ENCODE peak calls at places on chromosomes 3 and 15, in seven cellular contexts. One of them, this sample, is unnamed. For H3K4me1, the result is how much of the 10 kb centered on the place peaks cover.

GRCh38 chr15:61216519-61216918 is 12.6 kb downstream of the RORA start:
- DNase-seq in pancreas: no peak
- DNase-seq in Peyer's patch: no peak
- DNase-seq in upper lobe of right lung: no peak
- DNase-seq in fibroblast of lung: no peak
- DNase-seq in cardiac muscle cell: no peak
- DNase-seq in aorta: no peak
- DNase-seq in this sample: no peak

GRCh38 chr3:47239929-47240328 is 42.7 kb downstream of the KIF9 start:
- DNase-seq in fibroblast of lung: no peak
- DNase-seq in cardiac muscle cell: no peak
- DNase-seq in Peyer's patch: no peak
- DNase-seq in pancreas: no peak
- DNase-seq in aorta: peak
- DNase-seq in upper lobe of right lung: peak
- DNase-seq in this sample: peak

GRCh38 chr3:106120334-106120733 is 251.5 kb upstream of the CBLB start:
- DNase-seq in pancreas: no peak
- DNase-seq in Peyer's patch: no peak
- DNase-seq in cardiac muscle cell: no peak
- DNase-seq in fibroblast of lung: peak
- DNase-seq in aorta: no peak
- DNase-seq in upper lobe of right lung: no peak
- DNase-seq in this sample: no peak

GRCh38 chr15:59315914-59316428 is 56.7 kb downstream of the MYO1E start:
- DNase-seq in fibroblast of lung: no peak
- DNase-seq in upper lobe of right lung: no peak
- DNase-seq in cardiac muscle cell: peak
- DNase-seq in Peyer's patch: no peak
- DNase-seq in pancreas: peak
- DNase-seq in aorta: no peak
- DNase-seq in this sample: no peak

GRCh38 chr15:90213818-90214204 is 12.7 kb downstream of the SEMA4B start:
- DNase-seq in aorta: no peak
- DNase-seq in upper lobe of right lung: no peak
- DNase-seq in Peyer's patch: peak
- DNase-seq in cardiac muscle cell: peak
- DNase-seq in fibroblast of lung: no peak
- DNase-seq in pancreas: no peak
- DNase-seq in this sample: no peak

GRCh38 chr15:49383266-49383665 is 39.8 kb upstream of the FGF7 start:
- DNase-seq in fibroblast of lung: peak
- DNase-seq in upper lobe of right lung: no peak
- DNase-seq in cardiac muscle cell: no peak
- DNase-seq in Peyer's patch: no peak
- DNase-seq in aorta: no peak
- DNase-seq in pancreas: no peak
- DNase-seq in this sample: no peak

GRCh38 chr3:55723653-55724406 is 236.7 kb upstream of the WNT5A start:
- DNase-seq in cardiac muscle cell: no peak
- DNase-seq in upper lobe of right lung: no peak
- DNase-seq in aorta: no peak
- DNase-seq in fibroblast of lung: no peak
- DNase-seq in pancreas: no peak
- DNase-seq in Peyer's patch: no peak
- DNase-seq in this sample: no peak

GRCh38 chr3:43559961-43560360 is 61.9 kb downstream of the ANO10 start:
- DNase-seq in aorta: no peak
- DNase-seq in fibroblast of lung: no peak
- DNase-seq in pancreas: no peak
- DNase-seq in cardiac muscle cell: peak
- DNase-seq in upper lobe of right lung: no peak
- DNase-seq in Peyer's patch: no peak
- DNase-seq in this sample: no peak

GRCh38 chr15:66496951-66497501 is 536 bp downstream of the SNAPC5 start:
- DNase-seq in upper lobe of right lung: no peak
- DNase-seq in aorta: no peak
- DNase-seq in fibroblast of lung: no peak
- DNase-seq in cardiac muscle cell: no peak
- DNase-seq in Peyer's patch: no peak
- DNase-seq in pancreas: no peak
- DNase-seq in this sample: no peak

GRCh38 chr3:132253262-132253878 is 63.8 kb upstream of the ACP3 start:
- DNase-seq in pancreas: peak
- DNase-seq in cardiac muscle cell: peak
- DNase-seq in upper lobe of right lung: no peak
- DNase-seq in aorta: no peak
- DNase-seq in fibroblast of lung: peak
- DNase-seq in Peyer's patch: peak
- DNase-seq in this sample: no peak

GRCh38 chr3:160544837-160545236 is 20.5 kb downstream of the KPNA4 start:
- DNase-seq in pancreas: no peak
- DNase-seq in aorta: no peak
- DNase-seq in fibroblast of lung: peak
- DNase-seq in cardiac muscle cell: no peak
- DNase-seq in Peyer's patch: no peak
- DNase-seq in upper lobe of right lung: no peak
- DNase-seq in this sample: no peak

GRCh38 chr3:167710552-167710951 is 24.1 kb downstream of the PDCD10 start:
- DNase-seq in upper lobe of right lung: no peak
- DNase-seq in fibroblast of lung: no peak
- DNase-seq in aorta: no peak
- DNase-seq in Peyer's patch: no peak
- DNase-seq in pancreas: no peak
- DNase-seq in cardiac muscle cell: no peak
- DNase-seq in this sample: no peak

GRCh38 chr3:126119008-126119675 is 35.2 kb upstream of the SLC41A3 start:
- DNase-seq in aorta: no peak
- DNase-seq in fibroblast of lung: no peak
- DNase-seq in cardiac muscle cell: no peak
- DNase-seq in pancreas: peak
- DNase-seq in upper lobe of right lung: no peak
- DNase-seq in Peyer's patch: peak
- DNase-seq in this sample: no peak

GRCh38 chr3:138271189-138271794 is 58.4 kb downstream of the NME9 start:
- DNase-seq in upper lobe of right lung: no peak
- DNase-seq in pancreas: no peak
- DNase-seq in Peyer's patch: no peak
- DNase-seq in aorta: no peak
- DNase-seq in fibroblast of lung: no peak
- DNase-seq in cardiac muscle cell: no peak
- DNase-seq in this sample: no peak

GRCh38 chr3:171349392-171349791 is 110.8 kb downstream of the TNIK start:
- DNase-seq in fibroblast of lung: no peak
- DNase-seq in Peyer's patch: no peak
- DNase-seq in cardiac muscle cell: no peak
- DNase-seq in pancreas: no peak
- DNase-seq in aorta: no peak
- DNase-seq in upper lobe of right lung: no peak
- DNase-seq in this sample: no peak

GRCh38 chr3:77446084-77446483 is 406.2 kb downstream of the ROBO2 start:
- DNase-seq in cardiac muscle cell: no peak
- DNase-seq in aorta: no peak
- DNase-seq in pancreas: no peak
- DNase-seq in upper lobe of right lung: no peak
- DNase-seq in fibroblast of lung: no peak
- DNase-seq in Peyer's patch: no peak
- DNase-seq in this sample: no peak

GRCh38 chr15:44246521-44247268 is 41.8 kb upstream of the GOLM2 start:
- DNase-seq in fibroblast of lung: no peak
- DNase-seq in cardiac muscle cell: no peak
- DNase-seq in pancreas: no peak
- DNase-seq in upper lobe of right lung: no peak
- DNase-seq in Peyer's patch: no peak
- DNase-seq in aorta: no peak
- DNase-seq in this sample: no peak

GRCh38 chr3:124599779-124600693 is 130.2 kb upstream of the UMPS start:
- DNase-seq in fibroblast of lung: peak
- DNase-seq in cardiac muscle cell: peak
- DNase-seq in Peyer's patch: peak
- DNase-seq in pancreas: no peak
- DNase-seq in upper lobe of right lung: no peak
- DNase-seq in aorta: no peak
- DNase-seq in this sample: no peak

GRCh38 chr15:25171856-25172687 is 217.3 kb downstream of the SNRPN start:
- DNase-seq in pancreas: peak
- DNase-seq in Peyer's patch: peak
- DNase-seq in cardiac muscle cell: no peak
- DNase-seq in fibroblast of lung: no peak
- DNase-seq in upper lobe of right lung: peak
- DNase-seq in aorta: peak
- DNase-seq in this sample: peak

GRCh38 chr15:34813446-34814190 is 18.3 kb upstream of the ACTC1 start:
- DNase-seq in fibroblast of lung: no peak
- DNase-seq in upper lobe of right lung: no peak
- DNase-seq in Peyer's patch: no peak
- DNase-seq in aorta: no peak
- DNase-seq in cardiac muscle cell: peak
- DNase-seq in pancreas: no peak
- DNase-seq in this sample: no peak

GRCh38 chr15:48414015-48414414 is 82.8 kb downstream of the DUT start:
- DNase-seq in fibroblast of lung: peak
- DNase-seq in aorta: no peak
- DNase-seq in Peyer's patch: no peak
- DNase-seq in pancreas: no peak
- DNase-seq in upper lobe of right lung: no peak
- DNase-seq in cardiac muscle cell: no peak
- DNase-seq in this sample: no peak

GRCh38 chr3:197950661-197951029 is 655 bp downstream of the RPL35A start:
- DNase-seq in upper lobe of right lung: no peak
- DNase-seq in aorta: no peak
- DNase-seq in cardiac muscle cell: no peak
- DNase-seq in pancreas: no peak
- DNase-seq in fibroblast of lung: no peak
- DNase-seq in Peyer's patch: no peak
- DNase-seq in this sample: no peak

GRCh38 chr15:63872759-63873510 is 39.2 kb upstream of the HERC1 start:
- DNase-seq in aorta: no peak
- DNase-seq in fibroblast of lung: no peak
- DNase-seq in pancreas: no peak
- DNase-seq in cardiac muscle cell: no peak
- DNase-seq in Peyer's patch: no peak
- DNase-seq in upper lobe of right lung: no peak
- DNase-seq in this sample: no peak

GRCh38 chr15:101444015-101444414 is 45.5 kb downstream of the PCSK6 start:
- DNase-seq in pancreas: no peak
- DNase-seq in aorta: no peak
- DNase-seq in Peyer's patch: no peak
- DNase-seq in cardiac muscle cell: no peak
- DNase-seq in fibroblast of lung: no peak
- DNase-seq in upper lobe of right lung: no peak
- DNase-seq in this sample: no peak

GRCh38 chr3:40875581-40875980 is 323.7 kb upstream of the CTNNB1 start:
- DNase-seq in pancreas: no peak
- DNase-seq in aorta: no peak
- DNase-seq in Peyer's patch: no peak
- DNase-seq in fibroblast of lung: no peak
- DNase-seq in upper lobe of right lung: no peak
- DNase-seq in cardiac muscle cell: no peak
- DNase-seq in this sample: no peak

DNA sequence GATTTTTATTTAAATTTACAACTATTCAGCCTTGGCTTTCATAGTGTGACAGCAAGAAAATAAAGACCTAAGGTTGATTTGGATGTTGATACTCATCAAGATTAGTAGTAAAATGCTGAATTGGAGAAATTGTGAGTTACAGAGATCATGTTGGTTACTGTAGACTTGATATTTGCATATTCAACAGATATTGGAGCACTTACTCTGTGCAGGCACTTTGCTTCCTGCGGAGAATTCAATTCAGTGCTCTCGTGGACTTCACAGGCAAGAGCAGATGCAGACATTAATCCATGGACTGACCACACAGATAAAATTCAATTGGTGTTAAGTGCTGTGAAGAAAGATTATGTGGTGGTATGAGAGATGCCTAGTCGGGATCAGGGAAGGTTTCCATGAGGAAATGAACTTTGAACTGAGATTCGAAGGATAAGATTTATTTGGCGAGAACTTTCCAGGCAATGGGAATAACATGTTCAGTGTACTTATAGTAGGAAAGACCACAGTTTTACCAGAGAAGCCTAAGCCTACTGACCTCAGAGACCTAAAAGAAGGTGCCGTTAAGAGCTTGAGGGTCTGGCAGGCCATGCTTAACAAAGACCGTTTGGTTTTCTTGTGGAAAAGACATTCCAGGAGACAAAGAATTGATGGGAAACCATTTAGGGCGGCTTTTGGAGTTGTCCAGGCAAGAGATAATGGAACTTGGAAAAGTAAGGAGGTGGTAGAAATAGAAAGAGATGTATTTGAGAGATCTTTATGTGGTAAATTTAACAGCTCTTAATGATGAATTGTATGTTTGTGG is 4.3 kb downstream of the SELENOT start:
- DNase-seq in Peyer's patch: no peak
- DNase-seq in cardiac muscle cell: peak
- DNase-seq in pancreas: no peak
- DNase-seq in aorta: no peak
- DNase-seq in fibroblast of lung: no peak
- DNase-seq in upper lobe of right lung: no peak
- DNase-seq in this sample: no peak
- H3K4me1 ChIP-seq in Peyer's patch: under half
- H3K4me1 ChIP-seq in cardiac muscle cell: under half
- H3K4me1 ChIP-seq in pancreas: under half
- H3K4me1 ChIP-seq in aorta: under half
- H3K4me1 ChIP-seq in fibroblast of lung: under half
- H3K4me1 ChIP-seq in upper lobe of right lung: under half
- H3K4me1 ChIP-seq in this sample: half or more

GRCh38 chr15:68055224-68055705 is 1.1 kb downstream of the PIAS1 start:
- DNase-seq in upper lobe of right lung: no peak
- DNase-seq in fibroblast of lung: peak
- DNase-seq in aorta: no peak
- DNase-seq in pancreas: peak
- DNase-seq in cardiac muscle cell: peak
- DNase-seq in Peyer's patch: peak
- DNase-seq in this sample: no peak
- H3K4me1 ChIP-seq in upper lobe of right lung: under half
- H3K4me1 ChIP-seq in fibroblast of lung: under half
- H3K4me1 ChIP-seq in aorta: under half
- H3K4me1 ChIP-seq in pancreas: under half
- H3K4me1 ChIP-seq in cardiac muscle cell: under half
- H3K4me1 ChIP-seq in Peyer's patch: under half
- H3K4me1 ChIP-seq in this sample: under half

GRCh38 chr15:70018646-70019600 is 78.8 kb downstream of the TLE3 start:
- DNase-seq in cardiac muscle cell: no peak
- DNase-seq in fibroblast of lung: no peak
- DNase-seq in pancreas: no peak
- DNase-seq in upper lobe of right lung: no peak
- DNase-seq in Peyer's patch: peak
- DNase-seq in aorta: no peak
- DNase-seq in this sample: no peak
- H3K4me1 ChIP-seq in cardiac muscle cell: under half
- H3K4me1 ChIP-seq in fibroblast of lung: under half
- H3K4me1 ChIP-seq in pancreas: under half
- H3K4me1 ChIP-seq in upper lobe of right lung: under half
- H3K4me1 ChIP-seq in Peyer's patch: under half
- H3K4me1 ChIP-seq in aorta: under half
- H3K4me1 ChIP-seq in this sample: under half

DNA sequence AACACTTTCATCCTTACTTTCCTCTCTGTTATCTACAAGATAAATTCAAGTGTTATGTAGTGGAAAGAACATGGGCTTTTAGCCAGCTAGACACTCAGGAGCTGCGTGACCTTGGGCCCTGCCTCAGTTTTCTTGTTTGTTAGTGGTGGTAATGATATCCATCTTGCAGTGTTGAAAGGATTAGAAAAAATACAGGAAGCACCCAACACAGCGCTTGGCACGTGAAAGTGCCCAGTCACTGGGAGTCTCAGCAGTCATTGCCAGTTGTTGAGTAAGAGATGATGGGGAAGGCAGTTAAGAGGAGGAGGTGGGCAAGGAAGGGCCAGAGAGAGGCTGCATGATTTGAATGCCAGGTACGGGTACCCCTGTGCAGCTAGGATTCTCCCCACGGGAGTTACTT is 5.3 kb downstream of the PDIA5 start:
- DNase-seq in cardiac muscle cell: peak
- DNase-seq in aorta: no peak
- DNase-seq in pancreas: no peak
- DNase-seq in upper lobe of right lung: no peak
- DNase-seq in Peyer's patch: no peak
- DNase-seq in fibroblast of lung: no peak
- DNase-seq in this sample: no peak
- H3K4me1 ChIP-seq in cardiac muscle cell: under half
- H3K4me1 ChIP-seq in aorta: under half
- H3K4me1 ChIP-seq in pancreas: under half
- H3K4me1 ChIP-seq in upper lobe of right lung: under half
- H3K4me1 ChIP-seq in Peyer's patch: under half
- H3K4me1 ChIP-seq in fibroblast of lung: under half
- H3K4me1 ChIP-seq in this sample: half or more